ENCODE peak calls at places on chromosomes 6 and 20, in six cellular contexts. X, O, S, K, B and J are unnamed samples.
A peak's percentile ranks its signal among the peaks of the same experiment; 100 is the strongest.

GRCh38 chr20:41201760-41202159 is 64.4 kb downstream of the PLCG1 start:
- DNase-seq in X (no peak), B (no peak), S (no peak), K (no peak), O (no peak), J (no peak)

GRCh38 chr6:29510202-29510601 is 22.4 kb upstream of the MAS1L start:
- DNase-seq in X (no peak), B (no peak), S (peak; percentile 23), O (no peak), K (no peak), J (peak; percentile 67)

GRCh38 chr20:33663161-33664084 is 1.3 kb downstream of the C20orf144 start:
- DNase-seq in S (peak; percentile 91), K (peak; percentile 79), B (peak; percentile 86), X (peak; percentile 70), O (no peak), J (no peak)

GRCh38 chr6:82909551-82909950 is 156.1 kb downstream of the UBE3D start:
- DNase-seq in O (no peak), K (no peak), B (no peak), S (no peak), X (no peak), J (no peak)

GRCh38 chr6:53493635-53494025 is 51.3 kb downstream of the GCLC start:
- DNase-seq in S (no peak), K (no peak), X (no peak), B (no peak), O (no peak), J (no peak)

GRCh38 chr20:53617791-53618489 is 24.3 kb upstream of the ZNF217 start:
- DNase-seq in S (no peak), K (no peak), O (no peak), B (peak; percentile 25), X (no peak), J (no peak)

GRCh38 chr20:15199698-15200097 is 862.3 kb upstream of the FLRT3 start:
- DNase-seq in S (no peak), B (no peak), O (no peak), X (no peak), K (no peak), J (no peak)

GRCh38 chr20:58401123-58401639 is 12.2 kb downstream of the VAPB start:
- DNase-seq in B (no peak), X (no peak), O (no peak), S (no peak), K (no peak), J (no peak)

GRCh38 chr6:149311766-149312165 is 5.7 kb upstream of the TAB2 start:
- DNase-seq in B (no peak), O (no peak), S (no peak), K (no peak), X (no peak), J (no peak)

GRCh38 chr20:12166053-12166717 is 248.5 kb downstream of the BTBD3 start:
- DNase-seq in S (no peak), K (no peak), O (no peak), B (no peak), X (peak; percentile 25), J (peak; percentile 94)

GRCh38 chr6:106613590-106613989 is 15.7 kb downstream of the RTN4IP1 start:
- DNase-seq in S (peak; percentile 66), B (no peak), O (no peak), K (no peak), X (no peak), J (no peak)

GRCh38 chr6:83958250-83958685 is 75.3 kb upstream of the MRAP2 start:
- DNase-seq in S (no peak), X (no peak), B (no peak), O (no peak), K (no peak), J (no peak)

GRCh38 chr6:8703059-8703458 is 267.7 kb upstream of the SLC35B3 start:
- DNase-seq in O (no peak), X (no peak), K (no peak), S (no peak), B (no peak), J (no peak)

GRCh38 chr20:52869698-52870288 is 102.4 kb upstream of the TSHZ2 start:
- DNase-seq in X (no peak), S (no peak), K (no peak), O (no peak), B (no peak), J (no peak)

GRCh38 chr6:118387921-118388701 is 160.0 kb upstream of the PLN start:
- DNase-seq in B (no peak), X (no peak), S (no peak), O (no peak), K (no peak), J (no peak)

GRCh38 chr20:25203089-25203488 is 7.6 kb downstream of the ENTPD6 start:
- DNase-seq in O (no peak), X (no peak), B (no peak), K (no peak), S (no peak), J (no peak)

GRCh38 chr6:168018664-168019063 is 21.2 kb downstream of the KIF25 start:
- DNase-seq in X (no peak), B (no peak), K (no peak), S (no peak), O (no peak), J (peak; percentile 61)

GRCh38 chr6:147283460-147283859 is 79.2 kb downstream of the STXBP5 start:
- DNase-seq in B (no peak), O (no peak), S (no peak), K (no peak), X (no peak), J (no peak)

GRCh38 chr6:147278891-147279290 is 74.7 kb downstream of the STXBP5 start:
- DNase-seq in O (no peak), K (no peak), B (no peak), X (no peak), S (no peak), J (no peak)

GRCh38 chr6:147282566-147282959 is 78.3 kb downstream of the STXBP5 start:
- DNase-seq in K (no peak), O (no peak), S (no peak), B (no peak), X (no peak), J (no peak)

GRCh38 chr6:147279423-147279822 is 75.2 kb downstream of the STXBP5 start:
- DNase-seq in X (no peak), B (no peak), O (no peak), S (no peak), K (no peak), J (no peak)

GRCh38 chr6:147281895-147282565 is 77.8 kb downstream of the STXBP5 start:
- DNase-seq in O (no peak), X (no peak), S (no peak), B (no peak), K (no peak), J (no peak)
- H3K27ac ChIP-seq in O (no peak overlapping the region), X (no peak overlapping the region), S (no peak overlapping the region), B (no peak overlapping the region), K (no peak overlapping the region), J (no peak overlapping the region)

DNA sequence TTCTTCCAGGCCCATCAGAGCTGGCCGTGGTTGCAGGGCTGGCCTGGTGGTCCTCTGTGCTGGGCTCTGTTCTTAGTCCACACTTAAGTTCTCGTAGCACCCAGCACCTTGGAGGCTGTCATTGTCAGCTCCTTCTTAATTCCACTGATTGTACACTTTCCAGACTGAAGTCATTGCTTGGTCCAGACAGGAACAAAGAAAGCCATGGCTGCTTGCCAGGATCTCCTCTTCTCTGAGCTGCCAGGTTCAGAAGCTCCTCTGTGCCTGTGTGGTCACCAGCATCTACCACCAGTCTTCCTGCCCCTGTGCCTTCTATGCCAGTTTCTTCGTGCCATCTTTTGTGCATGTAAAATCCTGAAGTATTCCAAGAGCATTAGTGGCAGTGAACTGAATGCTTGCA is 39.5 kb upstream of the PCMTD2 start:
- DNase-seq in O (no peak), X (no peak), K (peak; percentile 82), S (no peak), B (peak; percentile 70), J (no peak)
- TF ChIP-seq POLR2AphosphoS5 in O (no peak), X (no peak), K (peak; percentile 12), S (no peak), B (no peak), J (no peak)

GRCh38 chr20:37630161-37630560 is 63.7 kb upstream of the CTNNBL1 start:
- DNase-seq in O (no peak), S (no peak), K (no peak), X (no peak), B (no peak), J (no peak)

GRCh38 chr20:37627767-37628130 is 66.1 kb upstream of the CTNNBL1 start:
- DNase-seq in K (no peak), S (no peak), O (no peak), B (no peak), X (no peak), J (no peak)

GRCh38 chr20:37624963-37625362 is 68.9 kb upstream of the CTNNBL1 start:
- DNase-seq in S (no peak), X (no peak), B (no peak), K (no peak), O (no peak), J (no peak)

GRCh38 chr20:37630993-37631392 is 62.8 kb upstream of the CTNNBL1 start:
- DNase-seq in O (no peak), B (no peak), S (no peak), K (no peak), X (no peak), J (no peak)

GRCh38 chr20:37627060-37627766 is 66.6 kb upstream of the CTNNBL1 start:
- DNase-seq in S (peak; percentile 79), O (peak; percentile 17), B (no peak), K (peak; percentile 13), X (peak; percentile 22), J (no peak)
- H3K27me3 ChIP-seq in S (no peaks in the 10 kb centered on the region), O (no peaks in the 10 kb centered on the region), B (peaks cover 13% of the 10 kb centered on the region), K (peaks cover 3% of the 10 kb centered on the region), X (peaks cover 11% of the 10 kb centered on the region), J (no peaks in the 10 kb centered on the region)

GRCh38 chr20:10673176-10673830 is 496 bp downstream of the JAG1 start:
- DNase-seq in S (peak; percentile 83), B (peak; percentile 42), X (no peak), O (no peak), K (no peak), J (no peak)

GRCh38 chr20:10671221-10671849 is 2.5 kb downstream of the JAG1 start:
- DNase-seq in S (peak; percentile 85), K (peak; percentile 87), O (no peak), B (peak; percentile 74), X (peak; percentile 94), J (no peak)

GRCh38 chr20:10670521-10671220 is 3.1 kb downstream of the JAG1 start:
- DNase-seq in S (no peak), X (no peak), O (no peak), K (no peak), B (no peak), J (no peak)

GRCh38 chr20:10672579-10673127 is 1.1 kb downstream of the JAG1 start:
- DNase-seq in S (peak; percentile 64), K (no peak), B (peak; percentile 71), X (peak; percentile 63), O (no peak), J (no peak)

DNA sequence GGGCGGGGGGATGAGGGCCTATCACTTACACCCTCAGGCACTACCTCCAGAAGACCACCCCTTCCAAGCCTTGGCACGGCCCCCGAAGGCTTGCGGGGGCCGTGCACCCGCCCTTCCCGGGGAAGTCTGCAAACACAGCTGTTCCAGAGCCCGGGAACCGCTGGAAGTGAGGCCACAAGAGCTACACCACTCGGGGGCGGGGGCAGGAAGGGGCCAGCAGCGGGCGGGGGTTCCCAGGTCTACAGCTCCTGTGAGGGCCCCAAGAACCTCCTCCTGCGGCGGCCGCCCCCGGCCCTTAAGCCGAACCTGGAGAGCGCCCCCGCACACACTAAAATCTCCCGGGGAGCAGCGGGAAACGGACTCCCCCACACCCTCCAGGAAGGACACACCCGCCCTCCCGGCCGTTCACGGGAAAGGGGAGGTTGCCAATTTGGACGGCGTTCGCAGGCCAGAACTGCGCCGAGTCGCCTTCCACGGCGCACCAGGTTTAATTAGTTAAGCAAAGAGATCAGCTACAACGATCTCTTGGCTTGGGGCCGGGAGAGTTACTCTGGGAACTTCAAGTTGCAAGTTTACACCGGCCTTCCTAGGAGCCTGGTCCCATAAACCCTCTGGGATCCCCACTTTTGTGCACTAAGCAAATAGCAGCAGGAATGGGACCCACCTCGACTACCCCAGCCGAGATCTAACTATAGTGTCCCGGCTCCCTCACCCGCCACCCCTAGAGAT is 1.8 kb downstream of the JAG1 start:
- DNase-seq in S (peak; percentile 72), B (peak; percentile 75), K (peak; percentile 79), X (no peak), O (no peak), J (no peak)
- H3K27ac ChIP-seq in S (no peak overlapping the region), B (peak overlapping the region; percentile 98), K (peak overlapping the region; percentile 99), X (peak overlapping the region; percentile 90), O (no peak overlapping the region), J (peak overlapping the region; percentile 97)